ENCODE peak calls at places on chromosomes 1 and 21, in ten cellular contexts. S, D, R, U, C, N, L, G, M and Y are unnamed samples.

GRCh38 chr1:55589656-55590297 is 374.6 kb upstream of the USP24 start:
- DNase-seq in S (peak), D (no peak), R (no peak), U (peak), C (no peak), N (peak), L (peak), G (no peak), M (peak), Y (no peak)

GRCh38 chr1:205565799-205566198 is 61.3 kb downstream of the CDK18 start:
- DNase-seq in S (no peak), D (no peak), R (no peak), U (no peak), C (no peak), N (no peak), L (no peak), G (no peak), M (no peak), Y (no peak)

GRCh38 chr1:156444407-156445001 is 56.1 kb downstream of the MEF2D start:
- DNase-seq in S (no peak), D (no peak), R (no peak), U (no peak), C (no peak), N (no peak), L (peak), G (peak), M (no peak), Y (peak)

GRCh38 chr1:150429805-150430204 is 57.4 kb upstream of the TARS2 start:
- DNase-seq in S (no peak), D (no peak), R (no peak), U (no peak), C (peak), N (peak), L (peak), G (no peak), M (no peak), Y (peak)

GRCh38 chr1:209569445-209570207 is 13.9 kb upstream of the CAMK1G start:
- DNase-seq in S (peak), D (peak), R (peak), U (peak), C (peak), N (peak), L (peak), G (peak), M (peak), Y (peak)

GRCh38 chr1:173383341-173383740 is 93.8 kb upstream of the PRDX6 start:
- DNase-seq in S (no peak), D (no peak), R (no peak), U (no peak), C (no peak), N (peak), L (peak), G (no peak), M (no peak), Y (no peak)

GRCh38 chr1:44621841-44622286 is 52.4 kb downstream of the TMEM53 start:
- DNase-seq in S (no peak), D (no peak), R (no peak), U (no peak), C (no peak), N (no peak), L (no peak), G (no peak), M (no peak), Y (no peak)

GRCh38 chr1:112251766-112252506 is 144.1 kb upstream of the CTTNBP2NL start:
- DNase-seq in S (no peak), D (peak), R (no peak), U (peak), C (no peak), N (peak), L (peak), G (no peak), M (peak), Y (no peak)

GRCh38 chr1:17239420-17239819 is 9.5 kb upstream of the PADI3 start:
- DNase-seq in S (no peak), D (peak), R (no peak), U (peak), C (peak), N (peak), L (peak), G (peak), M (peak), Y (peak)

GRCh38 chr1:212671342-212672031 is 28.2 kb downstream of the BATF3 start:
- DNase-seq in S (peak), D (peak), R (no peak), U (peak), C (peak), N (peak), L (peak), G (no peak), M (no peak), Y (no peak)

GRCh38 chr1:2189459-2190425 is 4.8 kb downstream of the FAAP20 start:
- DNase-seq in S (peak), D (peak), R (peak), U (peak), C (peak), N (peak), L (peak), G (peak), M (peak), Y (peak)

GRCh38 chr1:209924386-209924785 is 13.6 kb upstream of the SYT14 start:
- DNase-seq in S (no peak), D (no peak), R (no peak), U (no peak), C (no peak), N (no peak), L (no peak), G (no peak), M (no peak), Y (no peak)

GRCh38 chr21:39006653-39007417 is 176.4 kb downstream of the PSMG1 start:
- DNase-seq in S (peak), D (no peak), R (no peak), U (peak), C (no peak), N (no peak), L (peak), G (no peak), M (no peak), Y (no peak)

GRCh38 chr1:228222548-228222947 is 14.7 kb downstream of the OBSCN start:
- DNase-seq in S (no peak), D (no peak), R (no peak), U (no peak), C (no peak), N (no peak), L (no peak), G (no peak), M (no peak), Y (no peak)

GRCh38 chr1:59150537-59151386 is 146.1 kb upstream of the FGGY start:
- DNase-seq in S (peak), D (peak), R (no peak), U (peak), C (no peak), N (peak), L (peak), G (no peak), M (peak), Y (peak)

GRCh38 chr1:208241541-208241940 is 2.6 kb downstream of the PLXNA2 start:
- DNase-seq in S (no peak), D (no peak), R (no peak), U (no peak), C (no peak), N (no peak), L (no peak), G (no peak), M (no peak), Y (no peak)

GRCh38 chr1:64038965-64039926 is 164.2 kb upstream of the UBE2U start:
- DNase-seq in S (peak), D (peak), R (no peak), U (peak), C (no peak), N (peak), L (peak), G (peak), M (peak), Y (peak)

GRCh38 chr21:44352253-44352860 is 1.1 kb upstream of the TRPM2 start:
- DNase-seq in S (no peak), D (no peak), R (no peak), U (no peak), C (no peak), N (no peak), L (no peak), G (no peak), M (no peak), Y (no peak)

GRCh38 chr1:20689645-20690056 is 28.2 kb downstream of the KIF17 start:
- DNase-seq in S (no peak), D (no peak), R (no peak), U (no peak), C (no peak), N (no peak), L (no peak), G (no peak), M (no peak), Y (no peak)

GRCh38 chr1:23478896-23479790 is 4.8 kb downstream of the ASAP3 start:
- DNase-seq in S (peak), D (no peak), R (no peak), U (peak), C (no peak), N (peak), L (peak), G (no peak), M (peak), Y (no peak)

GRCh38 chr1:247228133-247228532 is 27.7 kb upstream of the VN1R5 start:
- DNase-seq in S (no peak), D (no peak), R (no peak), U (no peak), C (no peak), N (peak), L (peak), G (no peak), M (no peak), Y (peak)

GRCh38 chr1:201299968-201300367 is 16.7 kb downstream of the PKP1 start:
- DNase-seq in S (peak), D (peak), R (no peak), U (peak), C (no peak), N (no peak), L (peak), G (no peak), M (no peak), Y (no peak)

GRCh38 chr1:116268211-116268610 is 104.8 kb upstream of the ATP1A1 start:
- DNase-seq in S (peak), D (peak), R (no peak), U (peak), C (peak), N (peak), L (peak), G (no peak), M (peak), Y (peak)

GRCh38 chr1:150164769-150165168 is 15.1 kb downstream of the PLEKHO1 start:
- DNase-seq in S (no peak), D (no peak), R (no peak), U (no peak), C (no peak), N (no peak), L (no peak), G (no peak), M (no peak), Y (no peak)

GRCh38 chr1:95742591-95743089 is 508.6 kb downstream of the RWDD3 start:
- DNase-seq in S (peak), D (peak), R (no peak), U (peak), C (peak), N (peak), L (peak), G (no peak), M (peak), Y (no peak)

GRCh38 chr1:55443175-55443933 is 228.2 kb upstream of the USP24 start:
- DNase-seq in S (peak), D (peak), R (no peak), U (peak), C (no peak), N (peak), L (peak), G (no peak), M (peak), Y (peak)

GRCh38 chr1:226046240-226046639 is 16.3 kb upstream of the H3-3A start:
- DNase-seq in S (no peak), D (no peak), R (no peak), U (peak), C (no peak), N (peak), L (peak), G (no peak), M (no peak), Y (peak)